ENCODE peak calls at places on chromosomes 1 and 21, in eight cellular contexts. F is HTR-8/SVneo, G is T-cell, L is prostate gland, O is NAMALWA, S is NCI-H510A, B is foreskin fibroblast, T is DMS153. J is an unnamed sample.

GRCh38 chr21:33510826-33511225 is 19.3 kb upstream of the DNAJC28 start:
- DNase-seq in B (no peak), G (no peak), F (no peak), S (no peak), T (no peak), O (no peak), L (no peak), J (no peak)

GRCh38 chr1:212935387-212935981 is 14.9 kb upstream of the VASH2 start:
- DNase-seq in B (no peak), L (no peak), F (no peak), T (no peak), O (no peak), G (no peak), S (no peak), J (no peak)

GRCh38 chr21:37266515-37267221 is 466 bp downstream of the VPS26C start:
- DNase-seq in B (peak; percentile 56), T (no peak), F (peak; percentile 13), G (no peak), S (peak; percentile 94), L (no peak), O (peak; percentile 72), J (no peak)

GRCh38 chr1:246588322-246588721 is 22.1 kb downstream of the CNST start:
- DNase-seq in G (no peak), T (no peak), L (no peak), O (no peak), S (no peak), B (peak; percentile 81), F (no peak), J (no peak)

GRCh38 chr21:45894891-45895777 is 86.4 kb upstream of the COL6A1 start:
- DNase-seq in G (no peak), S (no peak), B (no peak), F (no peak), L (no peak), O (no peak), T (no peak), J (no peak)

GRCh38 chr1:10599194-10599861 is 124.6 kb downstream of the PEX14 start:
- DNase-seq in B (peak; percentile 90), T (no peak), G (no peak), F (peak; percentile 31), L (no peak), O (no peak), S (no peak), J (no peak)

GRCh38 chr21:37079211-37079824 is 6.3 kb downstream of the TTC3 start:
- DNase-seq in T (no peak), L (no peak), G (no peak), S (no peak), O (peak; percentile 65), F (no peak), B (no peak), J (no peak)

GRCh38 chr1:203692565-203693470 is 66.2 kb downstream of the ATP2B4 start:
- DNase-seq in F (peak; percentile 86), S (no peak), G (no peak), T (no peak), B (peak; percentile 97), O (no peak), L (peak; percentile 8), J (no peak)

GRCh38 chr1:172917972-172918371 is 132.8 kb downstream of the TNFSF18 start:
- DNase-seq in G (no peak), F (peak; percentile 71), L (no peak), O (no peak), B (peak; percentile 96), S (no peak), T (no peak), J (no peak)

GRCh38 chr1:15326691-15327530 is 79.9 kb downstream of the FHAD1 start:
- DNase-seq in O (no peak), G (no peak), T (no peak), L (no peak), B (peak; percentile 91), S (peak; percentile 52), F (no peak), J (no peak)

GRCh38 chr21:16587671-16588379 is 858.0 kb downstream of the USP25 start:
- DNase-seq in B (peak; percentile 82), F (no peak), G (no peak), L (peak; percentile 13), O (no peak), T (no peak), S (no peak), J (no peak)

GRCh38 chr1:33721416-33721815 is 142.5 kb upstream of the HMGB4 start:
- DNase-seq in B (no peak), F (no peak), L (no peak), T (no peak), G (no peak), O (no peak), S (no peak), J (no peak)

GRCh38 chr1:33758698-33759097 is 105.2 kb upstream of the HMGB4 start:
- DNase-seq in S (no peak), T (no peak), O (no peak), L (peak; percentile 8), F (no peak), G (no peak), B (peak; percentile 51), J (no peak)

GRCh38 chr1:5997316-5997715 is 5.1 kb upstream of the NPHP4 start:
- DNase-seq in G (no peak), T (no peak), F (no peak), O (no peak), B (no peak), S (no peak), L (no peak), J (no peak)

GRCh38 chr1:6745073-6745472 is 40.2 kb upstream of the CAMTA1 start:
- DNase-seq in S (no peak), O (no peak), T (no peak), G (no peak), B (no peak), F (no peak), L (no peak), J (no peak)

GRCh38 chr1:169949139-169949538 is 55.4 kb upstream of the SCYL3 start:
- DNase-seq in L (no peak), S (no peak), O (no peak), F (no peak), G (no peak), T (no peak), B (no peak), J (no peak)

GRCh38 chr1:234724517-234725176 is 114.7 kb upstream of the IRF2BP2 start:
- DNase-seq in F (no peak), B (no peak), L (no peak), T (no peak), G (peak; percentile 15), O (no peak), S (peak; percentile 82), J (no peak)